ENCODE peak calls at places on chromosomes 4 and X, in ten cellular contexts. D is NCI-H774, J is mesothelial cell of epicardium, V is posterior cingulate gyrus, H is kidney tubule cell, E is NCI-H146, T is spleen, Z is cerebellum, M is cardiac fibroblast, S is A172. Q is an unnamed sample.

GRCh38 chr4:38723726-38724506 is 58.9 kb downstream of the TLR10 start:
- DNase-seq in E (no peak), D (no peak), S (peak; percentile 51), M (no peak), H (no peak), T (no peak), J (no peak), Z (no peak), V (no peak), Q (no peak)

GRCh38 chr4:100842856-100843255 is 325.0 kb upstream of the EMCN start:
- DNase-seq in M (peak; percentile 17), H (no peak), E (no peak), T (no peak), J (no peak), D (no peak), V (no peak), Z (no peak), S (no peak), Q (no peak)

GRCh38 chrX:46559062-46559461 is 13.8 kb upstream of the ZNF674 start:
- DNase-seq in S (no peak), H (no peak), V (no peak), J (no peak), M (no peak), D (no peak), T (no peak), E (no peak), Z (no peak), Q (no peak)

GRCh38 chr4:153541426-153542096 is 75.4 kb downstream of the TMEM131L start:
- DNase-seq in D (no peak), M (peak; percentile 80), E (no peak), J (no peak), T (no peak), Z (no peak), V (no peak), S (peak; percentile 73), H (peak; percentile 79), Q (peak; percentile 58)

GRCh38 chrX:136168929-136169735 is 21.8 kb downstream of the FHL1 start:
- DNase-seq in D (peak; percentile 81), S (peak; percentile 59), T (no peak), V (no peak), M (peak; percentile 81), Z (peak; percentile 41), J (no peak), E (peak; percentile 46), H (peak; percentile 80), Q (peak; percentile 38)

GRCh38 chr4:159540501-159540900 is 437.6 kb downstream of the RAPGEF2 start:
- DNase-seq in J (no peak), S (no peak), M (no peak), T (no peak), D (no peak), Z (no peak), E (no peak), V (no peak), H (no peak), Q (no peak)

GRCh38 chr4:17058506-17058905 is 160.1 kb upstream of the LDB2 start:
- DNase-seq in V (no peak), T (no peak), E (no peak), D (no peak), H (no peak), S (no peak), Z (no peak), J (no peak), M (peak; percentile 26), Q (no peak)

GRCh38 chr4:157819693-157820464 is 352.9 kb downstream of the GASK1B start:
- DNase-seq in H (no peak), S (no peak), M (no peak), Z (no peak), E (no peak), J (no peak), T (no peak), D (peak; percentile 52), V (no peak), Q (no peak)

GRCh38 chr4:123042095-123042494 is 119.7 kb upstream of the NUDT6 start:
- DNase-seq in M (no peak), H (no peak), J (no peak), T (no peak), S (no peak), D (no peak), E (no peak), V (no peak), Z (no peak), Q (no peak)

Q was measured in foreskin keratinocyte.